ENCODE peak calls at places on chromosomes 6 and 20, in ten cellular contexts. One of them, this sample, is unnamed. For H3K9me3 and H3K4me1, the result is how much of the 10 kb centered on the place peaks cover.

GRCh38 chr6:119119989-119120388 is 41.5 kb upstream of the FAM184A start:
- DNase-seq in CD8-positive, alpha-beta memory T cell: no peak
- DNase-seq in lower lobe of right lung: no peak
- DNase-seq in GM23248: peak
- DNase-seq in adrenal gland: no peak
- DNase-seq in tibial artery: no peak
- DNase-seq in SK-N-SH: no peak
- DNase-seq in cardiac muscle cell: no peak
- DNase-seq in uterus: no peak
- DNase-seq in pancreas: no peak
- DNase-seq in this sample: peak

GRCh38 chr6:99746261-99746895 is 139.7 kb downstream of the PRDM13 start:
- DNase-seq in CD8-positive, alpha-beta memory T cell: peak
- DNase-seq in tibial artery: no peak
- DNase-seq in pancreas: peak
- DNase-seq in lower lobe of right lung: no peak
- DNase-seq in adrenal gland: peak
- DNase-seq in cardiac muscle cell: peak
- DNase-seq in uterus: peak
- DNase-seq in GM23248: peak
- DNase-seq in SK-N-SH: peak
- DNase-seq in this sample: peak

GRCh38 chr6:46628976-46629375 is 23.6 kb downstream of the CYP39A1 start:
- DNase-seq in pancreas: no peak
- DNase-seq in lower lobe of right lung: no peak
- DNase-seq in uterus: no peak
- DNase-seq in cardiac muscle cell: no peak
- DNase-seq in tibial artery: no peak
- DNase-seq in GM23248: no peak
- DNase-seq in CD8-positive, alpha-beta memory T cell: no peak
- DNase-seq in adrenal gland: no peak
- DNase-seq in SK-N-SH: no peak
- DNase-seq in this sample: no peak

GRCh38 chr6:14729186-14729871 is 516.5 kb upstream of the JARID2 start:
- DNase-seq in CD8-positive, alpha-beta memory T cell: no peak
- DNase-seq in cardiac muscle cell: no peak
- DNase-seq in GM23248: no peak
- DNase-seq in uterus: no peak
- DNase-seq in lower lobe of right lung: no peak
- DNase-seq in SK-N-SH: no peak
- DNase-seq in adrenal gland: no peak
- DNase-seq in pancreas: no peak
- DNase-seq in tibial artery: no peak
- DNase-seq in this sample: no peak

GRCh38 chr20:59571591-59572314 is 32.6 kb upstream of the PHACTR3 start:
- DNase-seq in cardiac muscle cell: peak
- DNase-seq in CD8-positive, alpha-beta memory T cell: peak
- DNase-seq in SK-N-SH: peak
- DNase-seq in GM23248: peak
- DNase-seq in lower lobe of right lung: peak
- DNase-seq in uterus: peak
- DNase-seq in pancreas: peak
- DNase-seq in tibial artery: peak
- DNase-seq in adrenal gland: peak
- DNase-seq in this sample: no peak

GRCh38 chr6:81752084-81752968 is at the start of gene TENT5A:
- DNase-seq in tibial artery: peak
- DNase-seq in lower lobe of right lung: peak
- DNase-seq in cardiac muscle cell: peak
- DNase-seq in pancreas: peak
- DNase-seq in adrenal gland: peak
- DNase-seq in CD8-positive, alpha-beta memory T cell: peak
- DNase-seq in GM23248: peak
- DNase-seq in SK-N-SH: peak
- DNase-seq in uterus: peak
- DNase-seq in this sample: peak

GRCh38 chr20:23118766-23119165 is 32.6 kb upstream of the CD93 start:
- DNase-seq in pancreas: no peak
- DNase-seq in CD8-positive, alpha-beta memory T cell: no peak
- DNase-seq in uterus: no peak
- DNase-seq in GM23248: no peak
- DNase-seq in cardiac muscle cell: no peak
- DNase-seq in adrenal gland: peak
- DNase-seq in SK-N-SH: no peak
- DNase-seq in lower lobe of right lung: no peak
- DNase-seq in tibial artery: no peak
- DNase-seq in this sample: no peak

GRCh38 chr20:51004305-51004727 is 18.6 kb downstream of the KCNG1 start:
- DNase-seq in lower lobe of right lung: no peak
- DNase-seq in tibial artery: no peak
- DNase-seq in cardiac muscle cell: no peak
- DNase-seq in pancreas: no peak
- DNase-seq in SK-N-SH: no peak
- DNase-seq in GM23248: no peak
- DNase-seq in CD8-positive, alpha-beta memory T cell: no peak
- DNase-seq in uterus: no peak
- DNase-seq in adrenal gland: no peak
- DNase-seq in this sample: no peak

GRCh38 chr6:46504242-46504641 is 13.0 kb upstream of the RCAN2 start:
- DNase-seq in lower lobe of right lung: no peak
- DNase-seq in tibial artery: no peak
- DNase-seq in cardiac muscle cell: no peak
- DNase-seq in uterus: no peak
- DNase-seq in CD8-positive, alpha-beta memory T cell: no peak
- DNase-seq in GM23248: no peak
- DNase-seq in adrenal gland: no peak
- DNase-seq in pancreas: no peak
- DNase-seq in SK-N-SH: no peak
- DNase-seq in this sample: no peak

DNA sequence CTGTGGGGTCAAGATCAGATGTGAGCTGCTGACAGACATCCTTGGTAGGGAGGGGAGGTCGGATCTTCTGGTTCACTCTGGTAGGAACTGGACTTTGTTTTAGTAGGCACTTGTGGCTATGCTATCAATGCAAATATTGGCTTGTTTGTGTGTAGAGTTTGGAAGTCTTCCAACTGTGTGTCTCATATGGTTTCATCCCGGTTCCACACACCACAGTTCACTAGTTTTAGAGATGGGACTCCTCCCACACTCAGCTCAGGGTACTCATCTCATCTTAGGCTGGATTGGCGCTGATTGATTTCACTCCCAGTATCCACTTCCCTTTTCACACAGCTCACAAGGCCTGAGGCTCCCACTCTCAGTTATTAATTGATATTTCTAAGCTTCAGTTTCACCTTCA is 161.3 kb downstream of the THBS2 start:
- DNase-seq in CD8-positive, alpha-beta memory T cell: no peak
- DNase-seq in adrenal gland: no peak
- DNase-seq in uterus: no peak
- DNase-seq in SK-N-SH: no peak
- DNase-seq in cardiac muscle cell: no peak
- DNase-seq in lower lobe of right lung: no peak
- DNase-seq in GM23248: peak
- DNase-seq in pancreas: no peak
- DNase-seq in tibial artery: no peak
- DNase-seq in this sample: no peak
- H3K9me3 ChIP-seq in CD8-positive, alpha-beta memory T cell: under half
- H3K9me3 ChIP-seq in adrenal gland: under half
- H3K9me3 ChIP-seq in uterus: under half
- H3K9me3 ChIP-seq in SK-N-SH: under half
- H3K9me3 ChIP-seq in cardiac muscle cell: under half
- H3K9me3 ChIP-seq in lower lobe of right lung: under half
- H3K9me3 ChIP-seq in GM23248: under half
- H3K9me3 ChIP-seq in pancreas: under half
- H3K9me3 ChIP-seq in tibial artery: under half
- H3K9me3 ChIP-seq in this sample: under half

GRCh38 chr20:49282584-49283171 is 4.8 kb upstream of the ZNFX1 start:
- DNase-seq in adrenal gland: no peak
- DNase-seq in cardiac muscle cell: no peak
- DNase-seq in tibial artery: no peak
- DNase-seq in SK-N-SH: no peak
- DNase-seq in CD8-positive, alpha-beta memory T cell: no peak
- DNase-seq in GM23248: peak
- DNase-seq in pancreas: no peak
- DNase-seq in lower lobe of right lung: no peak
- DNase-seq in uterus: no peak
- DNase-seq in this sample: no peak

GRCh38 chr20:49283176-49283702 is 5.4 kb upstream of the ZNFX1 start:
- DNase-seq in tibial artery: no peak
- DNase-seq in pancreas: no peak
- DNase-seq in cardiac muscle cell: no peak
- DNase-seq in GM23248: no peak
- DNase-seq in CD8-positive, alpha-beta memory T cell: peak
- DNase-seq in SK-N-SH: no peak
- DNase-seq in lower lobe of right lung: no peak
- DNase-seq in adrenal gland: no peak
- DNase-seq in uterus: no peak
- DNase-seq in this sample: no peak

GRCh38 chr20:49284818-49285217 is 7.0 kb upstream of the ZNFX1 start:
- DNase-seq in lower lobe of right lung: no peak
- DNase-seq in cardiac muscle cell: no peak
- DNase-seq in CD8-positive, alpha-beta memory T cell: no peak
- DNase-seq in adrenal gland: no peak
- DNase-seq in GM23248: no peak
- DNase-seq in pancreas: no peak
- DNase-seq in SK-N-SH: no peak
- DNase-seq in tibial artery: no peak
- DNase-seq in uterus: no peak
- DNase-seq in this sample: no peak

GRCh38 chr20:49285233-49285668 is 7.4 kb upstream of the ZNFX1 start:
- DNase-seq in adrenal gland: no peak
- DNase-seq in SK-N-SH: no peak
- DNase-seq in pancreas: no peak
- DNase-seq in lower lobe of right lung: no peak
- DNase-seq in cardiac muscle cell: no peak
- DNase-seq in GM23248: no peak
- DNase-seq in tibial artery: no peak
- DNase-seq in uterus: no peak
- DNase-seq in CD8-positive, alpha-beta memory T cell: no peak
- DNase-seq in this sample: no peak

DNA sequence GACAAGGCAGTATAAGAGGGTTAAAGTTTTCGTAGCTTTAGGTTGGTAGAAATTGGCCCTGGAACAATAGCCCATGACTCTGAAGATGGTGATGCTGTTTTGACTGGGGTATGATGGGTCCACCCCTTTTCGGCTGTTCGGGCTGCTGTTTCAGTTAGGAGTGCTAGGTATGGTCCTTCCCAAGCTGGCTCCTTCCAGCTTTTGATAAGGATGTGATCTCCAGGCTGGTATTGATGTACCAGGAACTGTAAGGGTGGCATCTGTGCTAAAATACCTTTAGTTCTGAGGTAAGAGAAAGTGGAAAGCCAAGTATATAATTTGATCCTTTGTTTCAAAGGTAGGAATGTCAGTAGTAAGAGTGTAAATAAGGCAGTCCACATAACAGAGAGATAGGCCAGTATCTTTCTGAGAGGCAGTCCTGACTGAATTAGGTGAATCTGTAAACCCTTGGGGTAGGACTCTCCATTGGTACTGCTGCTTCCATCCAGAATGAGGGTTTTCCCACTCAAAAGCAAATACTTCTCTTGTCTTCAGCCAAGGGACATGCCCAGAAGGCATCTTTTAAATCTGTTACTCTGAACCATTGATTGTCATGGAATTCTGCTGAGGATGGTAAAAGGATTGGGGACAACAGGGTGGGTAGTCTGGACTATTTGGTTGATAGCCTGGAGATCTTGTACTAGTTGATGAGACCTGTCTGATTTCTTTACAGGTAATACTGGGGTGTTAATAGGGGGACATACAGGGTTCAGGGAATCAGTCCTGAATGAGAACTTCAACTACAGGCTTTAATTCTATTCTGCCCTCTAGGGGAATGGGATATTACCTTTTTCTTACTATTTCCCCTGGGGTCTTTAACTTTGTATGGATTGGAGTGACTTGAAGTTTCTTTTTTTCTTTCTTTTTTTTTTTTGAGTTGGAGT is 6.1 kb upstream of the ZNFX1 start:
- DNase-seq in uterus: no peak
- DNase-seq in adrenal gland: no peak
- DNase-seq in tibial artery: no peak
- DNase-seq in cardiac muscle cell: no peak
- DNase-seq in CD8-positive, alpha-beta memory T cell: no peak
- DNase-seq in lower lobe of right lung: no peak
- DNase-seq in pancreas: no peak
- DNase-seq in GM23248: peak
- DNase-seq in SK-N-SH: no peak
- DNase-seq in this sample: no peak
- H3K4me1 ChIP-seq in uterus: under half
- H3K4me1 ChIP-seq in adrenal gland: under half
- H3K4me1 ChIP-seq in tibial artery: under half
- H3K4me1 ChIP-seq in cardiac muscle cell: under half
- H3K4me1 ChIP-seq in CD8-positive, alpha-beta memory T cell: under half
- H3K4me1 ChIP-seq in lower lobe of right lung: half or more
- H3K4me1 ChIP-seq in pancreas: under half
- H3K4me1 ChIP-seq in GM23248: half or more
- H3K4me1 ChIP-seq in SK-N-SH: under half
- H3K4me1 ChIP-seq in this sample: under half

DNA sequence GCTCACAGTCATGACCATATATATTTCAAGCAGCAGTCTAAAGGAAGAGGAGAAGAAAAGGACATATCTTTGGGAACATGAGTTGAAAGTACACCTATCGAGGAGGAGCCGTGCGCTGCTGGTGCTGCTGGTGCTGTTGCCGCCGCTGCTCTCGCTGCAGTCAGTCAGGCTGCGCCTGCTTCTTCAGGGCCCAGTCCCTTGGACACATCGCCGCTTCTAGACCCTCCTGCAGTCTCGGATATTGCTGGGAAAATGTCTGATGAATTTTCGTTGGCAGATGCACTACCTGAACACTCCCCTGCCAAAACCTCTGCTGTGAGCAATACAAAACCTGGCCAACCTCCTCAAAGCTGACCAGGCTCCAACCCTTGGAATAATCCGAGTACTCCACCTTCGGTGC is 8.2 kb upstream of the ASCC3 start:
- DNase-seq in uterus: no peak
- DNase-seq in pancreas: no peak
- DNase-seq in CD8-positive, alpha-beta memory T cell: no peak
- DNase-seq in GM23248: no peak
- DNase-seq in cardiac muscle cell: no peak
- DNase-seq in SK-N-SH: no peak
- DNase-seq in lower lobe of right lung: no peak
- DNase-seq in adrenal gland: no peak
- DNase-seq in tibial artery: no peak
- DNase-seq in this sample: no peak
- H3K4me3 ChIP-seq in uterus: no peak
- H3K4me3 ChIP-seq in pancreas: no peak
- H3K4me3 ChIP-seq in CD8-positive, alpha-beta memory T cell: no peak
- H3K4me3 ChIP-seq in GM23248: no peak
- H3K4me3 ChIP-seq in cardiac muscle cell: no peak
- H3K4me3 ChIP-seq in SK-N-SH: no peak
- H3K4me3 ChIP-seq in lower lobe of right lung: no peak
- H3K4me3 ChIP-seq in adrenal gland: no peak
- H3K4me3 ChIP-seq in tibial artery: no peak
- H3K4me3 ChIP-seq in this sample: no peak

DNA sequence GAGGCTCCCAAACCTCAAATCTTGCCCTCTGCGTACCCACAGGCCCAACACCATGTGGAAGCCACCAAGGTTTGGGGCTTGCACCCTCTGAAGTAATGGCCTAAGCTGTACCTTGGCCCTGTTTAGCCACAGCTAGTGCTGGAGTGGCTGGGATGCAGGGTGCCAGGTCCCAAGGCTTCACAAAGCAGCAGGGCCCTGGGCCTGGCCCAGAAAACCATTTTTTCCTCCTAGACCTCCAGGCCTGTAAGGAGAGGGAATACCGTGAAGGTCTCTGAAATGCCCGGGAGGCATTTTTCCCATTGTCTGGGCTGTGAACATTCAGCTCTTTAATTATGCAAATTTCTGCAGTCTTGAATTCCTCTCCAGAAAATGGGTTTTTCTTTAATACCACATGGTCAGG is 223.7 kb upstream of the CCN2 start:
- DNase-seq in uterus: no peak
- DNase-seq in SK-N-SH: no peak
- DNase-seq in pancreas: no peak
- DNase-seq in adrenal gland: no peak
- DNase-seq in tibial artery: no peak
- DNase-seq in lower lobe of right lung: no peak
- DNase-seq in CD8-positive, alpha-beta memory T cell: no peak
- DNase-seq in GM23248: no peak
- DNase-seq in cardiac muscle cell: no peak
- DNase-seq in this sample: no peak
- H3K9me3 ChIP-seq in uterus: under half
- H3K9me3 ChIP-seq in SK-N-SH: under half
- H3K9me3 ChIP-seq in pancreas: under half
- H3K9me3 ChIP-seq in adrenal gland: under half
- H3K9me3 ChIP-seq in tibial artery: under half
- H3K9me3 ChIP-seq in lower lobe of right lung: under half
- H3K9me3 ChIP-seq in CD8-positive, alpha-beta memory T cell: under half
- H3K9me3 ChIP-seq in GM23248: under half
- H3K9me3 ChIP-seq in cardiac muscle cell: under half
- H3K9me3 ChIP-seq in this sample: under half

This sample was measured in ascending aorta.